ENCODE peak calls at places on chromosomes 2 and 18, in ten cellular contexts. C is PC-3, L is GM12878, Q is H9, X is GM23248, H is astrocyte, M is HCT116, K is MM.1S, V is DND-41, R is IMR-90. A is an unnamed sample. For H4K20me1, the result is how much of the 10 kb centered on the place peaks cover.

GRCh38 chr2:134694411-134694810 is 24.4 kb downstream of the TMEM163 start:
- DNase-seq in C (no peak), L (no peak), Q (no peak), X (no peak), H (no peak), M (no peak), K (no peak), V (no peak), R (no peak), A (no peak)

GRCh38 chr18:32095156-32095555 is 3.5 kb downstream of the RNF138 start:
- DNase-seq in C (no peak), L (no peak), Q (no peak), X (no peak), H (no peak), M (no peak), K (no peak), V (no peak), R (no peak), A (no peak)

GRCh38 chr18:227902-228301 is 39.9 kb downstream of the THOC1 start:
- DNase-seq in C (no peak), L (no peak), Q (no peak), X (no peak), H (no peak), M (no peak), K (no peak), V (no peak), R (no peak), A (no peak)

GRCh38 chr2:196101325-196101981 is 32.8 kb upstream of the DNAH7 start:
- DNase-seq in C (no peak), L (peak), Q (no peak), X (peak), H (peak), M (no peak), K (peak), V (no peak), R (peak), A (no peak)

GRCh38 chr2:41948397-41948763 is 99.4 kb upstream of the PKDCC start:
- DNase-seq in C (no peak), L (no peak), Q (peak), X (no peak), H (no peak), M (no peak), K (no peak), V (no peak), R (no peak), A (no peak)

GRCh38 chr2:37415128-37415817 is 70.8 kb downstream of the QPCT start:
- DNase-seq in C (peak), L (no peak), Q (no peak), X (peak), H (no peak), M (no peak), K (no peak), V (no peak), R (peak), A (peak)

GRCh38 chr2:231197741-231198290 is 615 bp upstream of the ARMC9 start:
- DNase-seq in C (no peak), L (no peak), Q (no peak), X (peak), H (no peak), M (no peak), K (no peak), V (no peak), R (no peak), A (peak)

GRCh38 chr2:202335791-202336467 is 40.2 kb upstream of the BMPR2 start:
- DNase-seq in C (peak), L (no peak), Q (no peak), X (peak), H (no peak), M (no peak), K (no peak), V (no peak), R (peak), A (no peak)

GRCh38 chr2:109260886-109261700 is 132.1 kb downstream of the SH3RF3 start:
- DNase-seq in C (peak), L (no peak), Q (peak), X (peak), H (no peak), M (no peak), K (peak), V (no peak), R (peak), A (no peak)

GRCh38 chr18:79470547-79470946 is 74.8 kb downstream of the NFATC1 start:
- DNase-seq in C (no peak), L (no peak), Q (no peak), X (no peak), H (no peak), M (no peak), K (no peak), V (no peak), R (no peak), A (no peak)

DNA sequence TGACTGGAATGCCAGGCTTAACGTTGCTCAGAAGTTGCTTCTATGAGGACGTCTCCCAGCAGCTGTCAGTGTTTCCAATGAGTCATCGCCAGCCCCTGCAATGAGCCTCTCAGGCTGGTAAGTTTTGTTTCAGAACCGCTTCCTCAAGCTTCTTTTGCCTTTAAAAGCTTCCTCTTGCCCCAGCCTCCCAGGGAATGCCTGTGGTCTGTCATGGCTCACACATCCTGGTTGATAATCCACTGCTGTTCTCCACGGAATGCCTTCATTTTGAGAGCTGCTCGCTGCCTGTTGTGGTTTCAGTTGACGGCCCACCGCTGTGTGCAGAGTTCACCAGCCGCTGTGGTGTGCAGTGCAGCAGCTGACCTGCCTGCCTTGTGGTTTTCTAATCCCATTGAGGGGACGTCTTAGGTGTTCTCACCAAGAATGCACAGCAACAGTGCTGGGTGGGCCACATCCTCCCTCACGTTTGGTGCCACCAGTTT is 96.4 kb downstream of the RTP5 start:
- DNase-seq in C (peak), L (peak), Q (peak), X (peak), H (peak), M (peak), K (peak), V (peak), R (peak), A (peak)
- H4K20me1 ChIP-seq in C (under half), L (under half), Q (under half), X (under half), H (under half), M (under half), K (under half), V (under half), R (under half), A (under half)

DNA sequence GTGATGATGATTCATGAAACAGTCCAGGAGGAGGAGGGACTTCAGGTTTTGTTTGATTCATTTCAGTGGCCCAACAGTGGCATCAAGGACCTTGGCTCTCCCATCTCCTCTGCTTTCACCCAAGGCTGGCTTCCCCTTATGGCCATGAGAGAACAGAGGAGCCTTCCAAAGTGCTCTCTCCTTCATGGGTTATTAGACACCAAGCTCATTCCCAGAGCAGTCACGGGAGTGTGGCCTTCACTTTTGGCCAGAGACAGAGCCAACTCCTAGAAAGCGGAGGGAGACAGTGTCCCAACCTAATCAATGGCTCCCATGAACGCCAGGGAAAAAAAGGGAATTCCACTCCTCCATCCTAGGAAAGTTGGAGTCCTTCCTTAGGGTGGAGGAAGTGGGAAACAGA is 886 bp upstream of the DUSP28 start:
- DNase-seq in C (peak), L (no peak), Q (peak), X (no peak), H (no peak), M (no peak), K (no peak), V (no peak), R (no peak), A (no peak)
- H3K27ac ChIP-seq in C (no peak), L (peak), Q (no peak), X (peak), H (no peak), M (peak), K (no peak), V (peak), R (no peak), A (no peak)

DNA sequence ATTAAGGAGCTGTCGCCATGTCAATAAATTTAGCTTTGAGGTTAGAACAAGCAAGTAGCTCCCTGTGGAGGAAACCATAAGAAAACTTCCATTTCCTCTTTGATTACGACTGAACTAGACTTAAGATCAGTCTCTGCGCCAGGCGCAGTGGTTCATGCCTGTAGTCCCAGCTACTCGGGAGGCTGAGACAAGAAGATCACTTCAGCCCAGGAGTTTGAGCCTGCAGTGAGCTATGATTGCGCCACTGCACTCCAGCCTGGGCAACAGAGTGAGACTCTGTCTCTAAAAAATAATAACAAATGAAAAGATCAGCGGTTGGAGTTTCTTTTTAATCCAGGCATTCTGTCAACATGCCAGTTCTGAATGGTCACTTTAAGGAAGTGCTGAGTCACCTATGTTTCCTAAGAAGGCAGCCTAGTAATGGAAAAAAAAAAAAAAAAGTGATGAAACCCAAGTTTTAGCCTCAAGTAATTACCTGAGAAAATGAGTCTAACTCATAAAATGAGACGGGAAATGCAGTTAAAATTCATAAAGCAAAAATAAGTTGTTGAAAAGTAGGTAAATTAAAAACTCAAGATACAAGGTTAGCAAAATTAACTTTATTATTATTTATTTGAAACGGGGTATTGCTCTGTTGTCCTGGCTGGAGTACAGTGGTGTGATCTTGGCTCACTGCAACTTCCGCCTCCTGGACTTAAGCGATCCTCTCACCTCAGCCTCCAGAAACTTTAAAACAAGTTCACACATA is 10.2 kb downstream of the C18orf32 start:
- DNase-seq in C (peak), L (no peak), Q (no peak), X (peak), H (peak), M (no peak), K (no peak), V (no peak), R (peak), A (peak)
- H2AFZ ChIP-seq in C (no peak), L (peak), Q (no peak), X (no peak), H (no peak), M (no peak), K (no peak), V (no peak), R (no peak), A (no peak)

GRCh38 chr2:3584076-3584475 is 9.0 kb downstream of the RPS7 start:
- DNase-seq in C (no peak), L (no peak), Q (no peak), X (no peak), H (no peak), M (no peak), K (no peak), V (no peak), R (no peak), A (no peak)

GRCh38 chr2:3587021-3587420 is 7.9 kb upstream of the COLEC11 start:
- DNase-seq in C (no peak), L (no peak), Q (no peak), X (no peak), H (no peak), M (no peak), K (no peak), V (no peak), R (no peak), A (no peak)

GRCh38 chr2:3586220-3586619 is 8.7 kb upstream of the COLEC11 start:
- DNase-seq in C (no peak), L (no peak), Q (no peak), X (no peak), H (no peak), M (no peak), K (no peak), V (no peak), R (no peak), A (no peak)

GRCh38 chr2:3584608-3585007 is 9.5 kb downstream of the RPS7 start:
- DNase-seq in C (no peak), L (no peak), Q (no peak), X (no peak), H (no peak), M (no peak), K (no peak), V (no peak), R (no peak), A (no peak)

GRCh38 chr2:3585239-3586109 is 9.4 kb upstream of the COLEC11 start:
- DNase-seq in C (peak), L (no peak), Q (no peak), X (no peak), H (peak), M (no peak), K (no peak), V (no peak), R (peak), A (no peak)
- H4K20me1 ChIP-seq in C (under half), L (under half), Q (under half), X (under half), H (under half), M (under half), K (under half), V (under half), R (under half), A (under half)

DNA sequence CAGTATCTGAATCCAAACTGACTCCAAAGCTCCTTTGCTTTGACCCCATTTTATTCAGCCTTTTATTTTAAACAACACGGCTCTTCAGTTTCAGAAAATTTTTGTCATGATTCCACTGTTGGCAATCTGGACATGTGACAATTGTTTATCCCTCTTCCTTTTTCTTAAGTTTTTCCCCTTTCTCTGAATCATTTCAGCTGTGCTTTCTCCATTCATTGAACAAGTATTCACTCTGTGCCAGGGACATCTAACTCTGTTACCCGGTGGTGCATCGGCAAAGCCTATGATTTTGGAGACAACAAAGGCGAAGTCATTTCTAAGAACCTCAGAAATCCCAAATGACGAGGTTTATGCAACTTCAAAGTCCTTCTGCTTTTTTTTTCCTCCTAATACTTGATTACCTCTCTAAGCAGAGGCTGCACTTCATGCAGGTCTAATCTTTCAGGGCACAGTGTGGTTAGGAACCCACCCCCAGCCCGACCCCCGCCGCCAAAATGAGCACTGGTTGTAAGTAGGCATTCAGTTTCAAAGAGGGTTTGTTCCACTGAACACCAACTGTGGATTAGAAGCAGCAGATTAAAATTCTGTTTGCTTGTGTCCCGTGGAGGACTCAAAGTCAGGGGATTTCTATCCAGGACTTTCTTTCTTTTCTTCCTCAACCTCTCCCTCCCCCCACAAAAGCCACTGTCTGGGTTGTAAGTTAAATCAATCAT is 18.6 kb downstream of the ST6GAL2 start:
- DNase-seq in C (no peak), L (no peak), Q (no peak), X (no peak), H (no peak), M (no peak), K (no peak), V (no peak), R (no peak), A (no peak)
- H3K27ac ChIP-seq in C (no peak), L (no peak), Q (no peak), X (no peak), H (no peak), M (no peak), K (no peak), V (no peak), R (no peak), A (no peak)

GRCh38 chr2:39607538-39608211 is 58.0 kb upstream of the TMEM178A start:
- DNase-seq in C (no peak), L (no peak), Q (no peak), X (no peak), H (no peak), M (no peak), K (no peak), V (no peak), R (no peak), A (no peak)
- H2AFZ ChIP-seq in C (no peak), L (no peak), Q (no peak), X (no peak), H (no peak), M (no peak), K (no peak), V (no peak), R (no peak), A (no peak)